ENCODE peak calls at places on chromosomes 1 and 21, in seven cellular contexts. One of them, this sample, is unnamed. For H3K4me1, the result is how much of the 10 kb centered on the place peaks cover.

GRCh38 chr1:3885611-3886010 is 14.5 kb downstream of the C1orf174 start:
- DNase-seq in transverse colon: no peak
- DNase-seq in stomach: no peak
- DNase-seq in H1: no peak
- DNase-seq in body of pancreas: no peak
- DNase-seq in esophagus squamous epithelium: no peak
- DNase-seq in heart left ventricle: no peak
- DNase-seq in this sample: no peak

GRCh38 chr1:6554907-6555778 is at the start of gene TAS1R1:
- DNase-seq in transverse colon: peak
- DNase-seq in stomach: peak
- DNase-seq in H1: no peak
- DNase-seq in body of pancreas: peak
- DNase-seq in esophagus squamous epithelium: no peak
- DNase-seq in heart left ventricle: peak
- DNase-seq in this sample: no peak

GRCh38 chr1:62515055-62515454 is 78.2 kb downstream of the USP1 start:
- DNase-seq in transverse colon: no peak
- DNase-seq in stomach: no peak
- DNase-seq in H1: no peak
- DNase-seq in body of pancreas: no peak
- DNase-seq in esophagus squamous epithelium: no peak
- DNase-seq in heart left ventricle: no peak
- DNase-seq in this sample: no peak

GRCh38 chr1:162832470-162832869 is 28.5 kb downstream of the CCDC190 start:
- DNase-seq in transverse colon: no peak
- DNase-seq in stomach: no peak
- DNase-seq in H1: no peak
- DNase-seq in body of pancreas: no peak
- DNase-seq in esophagus squamous epithelium: no peak
- DNase-seq in heart left ventricle: no peak
- DNase-seq in this sample: no peak

GRCh38 chr1:161119017-161119378 is 1.1 kb downstream of the NIT1 start:
- DNase-seq in transverse colon: peak
- DNase-seq in stomach: peak
- DNase-seq in H1: peak
- DNase-seq in body of pancreas: peak
- DNase-seq in esophagus squamous epithelium: no peak
- DNase-seq in heart left ventricle: peak
- DNase-seq in this sample: no peak

GRCh38 chr21:36654341-36654740 is 44.6 kb upstream of the SIM2 start:
- DNase-seq in transverse colon: no peak
- DNase-seq in stomach: peak
- DNase-seq in H1: no peak
- DNase-seq in body of pancreas: no peak
- DNase-seq in esophagus squamous epithelium: no peak
- DNase-seq in heart left ventricle: no peak
- DNase-seq in this sample: no peak

GRCh38 chr1:38114231-38114630 is 67.6 kb upstream of the POU3F1 start:
- DNase-seq in transverse colon: no peak
- DNase-seq in stomach: peak
- DNase-seq in H1: no peak
- DNase-seq in body of pancreas: peak
- DNase-seq in esophagus squamous epithelium: no peak
- DNase-seq in heart left ventricle: no peak
- DNase-seq in this sample: no peak

GRCh38 chr1:204013052-204013451 is 59.9 kb upstream of the SOX13 start:
- DNase-seq in transverse colon: no peak
- DNase-seq in stomach: no peak
- DNase-seq in H1: no peak
- DNase-seq in body of pancreas: no peak
- DNase-seq in esophagus squamous epithelium: no peak
- DNase-seq in heart left ventricle: no peak
- DNase-seq in this sample: no peak

GRCh38 chr1:58422436-58422835 is 124.1 kb downstream of the OMA1 start:
- DNase-seq in transverse colon: no peak
- DNase-seq in stomach: no peak
- DNase-seq in H1: no peak
- DNase-seq in body of pancreas: no peak
- DNase-seq in esophagus squamous epithelium: no peak
- DNase-seq in heart left ventricle: no peak
- DNase-seq in this sample: no peak

GRCh38 chr1:19754482-19754881 is 45.2 kb downstream of the TMCO4 start:
- DNase-seq in transverse colon: no peak
- DNase-seq in stomach: no peak
- DNase-seq in H1: no peak
- DNase-seq in body of pancreas: peak
- DNase-seq in esophagus squamous epithelium: no peak
- DNase-seq in heart left ventricle: no peak
- DNase-seq in this sample: no peak

GRCh38 chr1:26281971-26282693 is 2.2 kb downstream of the SH3BGRL3 start:
- DNase-seq in transverse colon: peak
- DNase-seq in stomach: no peak
- DNase-seq in H1: peak
- DNase-seq in body of pancreas: no peak
- DNase-seq in esophagus squamous epithelium: no peak
- DNase-seq in heart left ventricle: peak
- DNase-seq in this sample: peak

GRCh38 chr1:180270767-180271639 is 40.9 kb downstream of the LHX4 start:
- DNase-seq in transverse colon: peak
- DNase-seq in stomach: no peak
- DNase-seq in H1: peak
- DNase-seq in body of pancreas: peak
- DNase-seq in esophagus squamous epithelium: no peak
- DNase-seq in heart left ventricle: peak
- DNase-seq in this sample: peak

GRCh38 chr21:16002872-16003466 is 273.2 kb downstream of the USP25 start:
- DNase-seq in transverse colon: no peak
- DNase-seq in stomach: no peak
- DNase-seq in H1: no peak
- DNase-seq in body of pancreas: no peak
- DNase-seq in esophagus squamous epithelium: no peak
- DNase-seq in heart left ventricle: no peak
- DNase-seq in this sample: no peak

GRCh38 chr1:26287033-26287711 is 7.3 kb downstream of the SH3BGRL3 start:
- DNase-seq in transverse colon: peak
- DNase-seq in stomach: peak
- DNase-seq in H1: no peak
- DNase-seq in body of pancreas: peak
- DNase-seq in esophagus squamous epithelium: no peak
- DNase-seq in heart left ventricle: peak
- DNase-seq in this sample: peak

GRCh38 chr1:185541861-185542260 is 192.3 kb upstream of the HMCN1 start:
- DNase-seq in transverse colon: no peak
- DNase-seq in stomach: no peak
- DNase-seq in H1: no peak
- DNase-seq in body of pancreas: no peak
- DNase-seq in esophagus squamous epithelium: no peak
- DNase-seq in heart left ventricle: no peak
- DNase-seq in this sample: no peak

GRCh38 chr21:41750051-41750450 is 16.8 kb downstream of the RIPK4 start:
- DNase-seq in transverse colon: no peak
- DNase-seq in stomach: no peak
- DNase-seq in H1: no peak
- DNase-seq in body of pancreas: no peak
- DNase-seq in esophagus squamous epithelium: no peak
- DNase-seq in heart left ventricle: no peak
- DNase-seq in this sample: no peak

GRCh38 chr21:25464275-25464674 is 143.0 kb downstream of the MRPL39 start:
- DNase-seq in transverse colon: no peak
- DNase-seq in stomach: no peak
- DNase-seq in H1: no peak
- DNase-seq in body of pancreas: no peak
- DNase-seq in esophagus squamous epithelium: no peak
- DNase-seq in heart left ventricle: no peak
- DNase-seq in this sample: no peak

GRCh38 chr21:38376693-38377092 is 119.9 kb downstream of the KCNJ15 start:
- DNase-seq in transverse colon: no peak
- DNase-seq in stomach: no peak
- DNase-seq in H1: no peak
- DNase-seq in body of pancreas: no peak
- DNase-seq in esophagus squamous epithelium: no peak
- DNase-seq in heart left ventricle: peak
- DNase-seq in this sample: no peak

GRCh38 chr1:234631721-234632125 is 21.7 kb upstream of the IRF2BP2 start:
- DNase-seq in transverse colon: no peak
- DNase-seq in stomach: no peak
- DNase-seq in H1: no peak
- DNase-seq in body of pancreas: no peak
- DNase-seq in esophagus squamous epithelium: no peak
- DNase-seq in heart left ventricle: no peak
- DNase-seq in this sample: no peak

GRCh38 chr1:160996195-160996594 is 24.8 kb downstream of the F11R start:
- DNase-seq in transverse colon: no peak
- DNase-seq in stomach: no peak
- DNase-seq in H1: no peak
- DNase-seq in body of pancreas: no peak
- DNase-seq in esophagus squamous epithelium: no peak
- DNase-seq in heart left ventricle: no peak
- DNase-seq in this sample: no peak

GRCh38 chr21:42787613-42788012 is 91.7 kb downstream of the WDR4 start:
- DNase-seq in transverse colon: no peak
- DNase-seq in stomach: no peak
- DNase-seq in H1: no peak
- DNase-seq in body of pancreas: no peak
- DNase-seq in esophagus squamous epithelium: no peak
- DNase-seq in heart left ventricle: no peak
- DNase-seq in this sample: no peak

GRCh38 chr1:944341-945325 is 14.4 kb downstream of the NOC2L start:
- DNase-seq in transverse colon: no peak
- DNase-seq in stomach: no peak
- DNase-seq in H1: no peak
- DNase-seq in body of pancreas: peak
- DNase-seq in esophagus squamous epithelium: no peak
- DNase-seq in heart left ventricle: peak
- DNase-seq in this sample: no peak

GRCh38 chr1:41542196-41542955 is 57.9 kb upstream of the EDN2 start:
- DNase-seq in transverse colon: peak
- DNase-seq in stomach: no peak
- DNase-seq in H1: no peak
- DNase-seq in body of pancreas: no peak
- DNase-seq in esophagus squamous epithelium: no peak
- DNase-seq in heart left ventricle: peak
- DNase-seq in this sample: no peak

GRCh38 chr1:15957221-15958090 is 18.4 kb downstream of the ZBTB17 start:
- DNase-seq in transverse colon: no peak
- DNase-seq in stomach: no peak
- DNase-seq in H1: peak
- DNase-seq in body of pancreas: no peak
- DNase-seq in esophagus squamous epithelium: no peak
- DNase-seq in heart left ventricle: no peak
- DNase-seq in this sample: no peak

GRCh38 chr1:47942238-47942629 is 55.0 kb downstream of the TRABD2B start:
- DNase-seq in transverse colon: no peak
- DNase-seq in stomach: no peak
- DNase-seq in H1: no peak
- DNase-seq in body of pancreas: no peak
- DNase-seq in esophagus squamous epithelium: no peak
- DNase-seq in heart left ventricle: no peak
- DNase-seq in this sample: no peak

GRCh38 chr21:36297938-36298572 is 21.9 kb upstream of the MORC3 start:
- DNase-seq in transverse colon: peak
- DNase-seq in stomach: peak
- DNase-seq in H1: no peak
- DNase-seq in body of pancreas: peak
- DNase-seq in esophagus squamous epithelium: peak
- DNase-seq in heart left ventricle: peak
- DNase-seq in this sample: peak

GRCh38 chr1:31822766-31823165 is 6.9 kb upstream of the SPOCD1 start:
- DNase-seq in transverse colon: no peak
- DNase-seq in stomach: no peak
- DNase-seq in H1: no peak
- DNase-seq in body of pancreas: no peak
- DNase-seq in esophagus squamous epithelium: no peak
- DNase-seq in heart left ventricle: no peak
- DNase-seq in this sample: no peak

DNA sequence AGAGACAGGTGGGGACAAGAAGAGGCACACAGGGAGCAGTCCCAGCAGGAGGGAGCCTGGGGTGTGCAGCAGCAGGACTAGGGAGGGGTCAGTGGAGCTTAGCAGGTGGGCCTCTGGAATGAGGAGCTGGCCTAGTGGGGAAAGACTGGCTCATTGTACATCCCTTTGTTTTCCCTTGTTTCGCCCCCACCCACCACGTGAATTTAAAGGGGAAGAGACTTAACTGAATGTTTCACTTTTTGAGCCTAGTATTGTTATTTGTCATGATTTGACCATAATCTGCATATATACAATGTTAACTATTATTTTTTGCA is 181.7 kb downstream of the DHRS3 start:
- DNase-seq in transverse colon: no peak
- DNase-seq in stomach: no peak
- DNase-seq in H1: no peak
- DNase-seq in body of pancreas: no peak
- DNase-seq in esophagus squamous epithelium: no peak
- DNase-seq in heart left ventricle: no peak
- DNase-seq in this sample: no peak
- H3K4me1 ChIP-seq in transverse colon: under half
- H3K4me1 ChIP-seq in stomach: half or more
- H3K4me1 ChIP-seq in H1: under half
- H3K4me1 ChIP-seq in body of pancreas: under half
- H3K4me1 ChIP-seq in esophagus squamous epithelium: half or more
- H3K4me1 ChIP-seq in heart left ventricle: half or more
- H3K4me1 ChIP-seq in this sample: under half

GRCh38 chr1:244461254-244462071 is at the start of gene CATSPERE:
- DNase-seq in transverse colon: peak
- DNase-seq in stomach: peak
- DNase-seq in H1: peak
- DNase-seq in body of pancreas: peak
- DNase-seq in esophagus squamous epithelium: peak
- DNase-seq in heart left ventricle: peak
- DNase-seq in this sample: peak
- TF ChIP-seq POLR2A in transverse colon: peak
- TF ChIP-seq POLR2A in stomach: no peak
- TF ChIP-seq POLR2A in H1: peak
- TF ChIP-seq POLR2A in body of pancreas: peak
- TF ChIP-seq POLR2A in esophagus squamous epithelium: peak
- TF ChIP-seq POLR2A in heart left ventricle: peak
- TF ChIP-seq POLR2A in this sample: peak

DNA sequence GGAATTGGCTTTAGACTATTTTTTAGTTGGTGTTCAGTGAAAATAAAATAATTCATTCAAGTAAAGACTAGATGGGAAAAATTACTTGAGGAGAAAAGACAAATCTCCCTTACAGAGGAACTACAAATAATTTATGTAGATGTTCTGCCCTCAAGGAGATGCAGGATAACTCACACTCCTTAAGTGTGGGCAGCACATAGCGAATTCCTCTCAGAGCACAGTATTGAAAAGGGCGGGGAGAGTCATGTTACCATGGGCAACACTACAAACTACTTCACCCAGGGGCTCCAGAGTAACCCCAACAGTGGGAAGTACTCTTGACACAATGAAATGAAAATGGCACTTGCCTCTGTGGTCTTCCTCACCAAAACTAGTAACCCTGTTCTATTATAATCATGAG is 20.6 kb upstream of the LAMC2 start:
- DNase-seq in transverse colon: no peak
- DNase-seq in stomach: no peak
- DNase-seq in H1: no peak
- DNase-seq in body of pancreas: no peak
- DNase-seq in esophagus squamous epithelium: no peak
- DNase-seq in heart left ventricle: no peak
- DNase-seq in this sample: no peak
- H3K4me1 ChIP-seq in transverse colon: under half
- H3K4me1 ChIP-seq in stomach: under half
- H3K4me1 ChIP-seq in H1: under half
- H3K4me1 ChIP-seq in body of pancreas: under half
- H3K4me1 ChIP-seq in esophagus squamous epithelium: under half
- H3K4me1 ChIP-seq in heart left ventricle: under half
- H3K4me1 ChIP-seq in this sample: under half

GRCh38 chr1:208162903-208163302 is 81.3 kb downstream of the PLXNA2 start:
- DNase-seq in transverse colon: peak
- DNase-seq in stomach: no peak
- DNase-seq in H1: no peak
- DNase-seq in body of pancreas: no peak
- DNase-seq in esophagus squamous epithelium: no peak
- DNase-seq in heart left ventricle: peak
- DNase-seq in this sample: peak
- TF ChIP-seq POLR2A in transverse colon: peak
- TF ChIP-seq POLR2A in stomach: no peak
- TF ChIP-seq POLR2A in H1: no peak
- TF ChIP-seq POLR2A in body of pancreas: no peak
- TF ChIP-seq POLR2A in esophagus squamous epithelium: no peak
- TF ChIP-seq POLR2A in heart left ventricle: no peak
- TF ChIP-seq POLR2A in this sample: no peak